ENCODE peak calls at places on chromosome 1, in eight cellular contexts. One of them, this sample, is unnamed.

GRCh38 chr1:31705080-31705866 is 1.5 kb upstream of the COL16A1 start:
- DNase-seq in pancreas: peak; percentile 38
- DNase-seq in left ventricle myocardium inferior: peak; percentile 54
- DNase-seq in mammary epithelial cell: peak; percentile 63
- DNase-seq in cardiac muscle cell: peak; percentile 51
- DNase-seq in neuronal stem cell: no peak
- DNase-seq in CD4-positive, alpha-beta memory T cell: peak; percentile 67
- DNase-seq in brain microvascular endothelial cell: peak; percentile 43
- DNase-seq in this sample: peak; percentile 88

GRCh38 chr1:224507771-224508523 is 73.3 kb upstream of the WDR26 start:
- DNase-seq in pancreas: no peak
- DNase-seq in left ventricle myocardium inferior: no peak
- DNase-seq in mammary epithelial cell: no peak
- DNase-seq in cardiac muscle cell: no peak
- DNase-seq in neuronal stem cell: no peak
- DNase-seq in CD4-positive, alpha-beta memory T cell: no peak
- DNase-seq in brain microvascular endothelial cell: no peak
- DNase-seq in this sample: no peak

GRCh38 chr1:229230136-229230892 is 40.6 kb upstream of the RAB4A start:
- DNase-seq in pancreas: no peak
- DNase-seq in left ventricle myocardium inferior: no peak
- DNase-seq in mammary epithelial cell: peak; percentile 31
- DNase-seq in cardiac muscle cell: no peak
- DNase-seq in neuronal stem cell: no peak
- DNase-seq in CD4-positive, alpha-beta memory T cell: no peak
- DNase-seq in brain microvascular endothelial cell: no peak
- DNase-seq in this sample: peak; percentile 61

GRCh38 chr1:190344454-190344853 is 133.2 kb downstream of the BRINP3 start:
- DNase-seq in pancreas: no peak
- DNase-seq in left ventricle myocardium inferior: no peak
- DNase-seq in mammary epithelial cell: no peak
- DNase-seq in cardiac muscle cell: no peak
- DNase-seq in neuronal stem cell: no peak
- DNase-seq in CD4-positive, alpha-beta memory T cell: no peak
- DNase-seq in brain microvascular endothelial cell: no peak
- DNase-seq in this sample: no peak

GRCh38 chr1:83990734-83991133 is 8.2 kb downstream of the TTLL7 start:
- DNase-seq in pancreas: no peak
- DNase-seq in left ventricle myocardium inferior: no peak
- DNase-seq in mammary epithelial cell: no peak
- DNase-seq in cardiac muscle cell: no peak
- DNase-seq in neuronal stem cell: no peak
- DNase-seq in CD4-positive, alpha-beta memory T cell: no peak
- DNase-seq in brain microvascular endothelial cell: no peak
- DNase-seq in this sample: no peak

GRCh38 chr1:150560986-150561829 is 12.0 kb downstream of the ADAMTSL4 start:
- DNase-seq in pancreas: peak; percentile 96
- DNase-seq in left ventricle myocardium inferior: peak; percentile 94
- DNase-seq in mammary epithelial cell: peak; percentile 98
- DNase-seq in cardiac muscle cell: peak; percentile 93
- DNase-seq in neuronal stem cell: peak; percentile 92
- DNase-seq in CD4-positive, alpha-beta memory T cell: peak; percentile 80
- DNase-seq in brain microvascular endothelial cell: peak; percentile 97
- DNase-seq in this sample: peak; percentile 95

GRCh38 chr1:211371406-211372105 is 44.9 kb downstream of the TRAF5 start:
- DNase-seq in pancreas: no peak
- DNase-seq in left ventricle myocardium inferior: no peak
- DNase-seq in mammary epithelial cell: peak; percentile 63
- DNase-seq in cardiac muscle cell: no peak
- DNase-seq in neuronal stem cell: no peak
- DNase-seq in CD4-positive, alpha-beta memory T cell: no peak
- DNase-seq in brain microvascular endothelial cell: no peak
- DNase-seq in this sample: no peak

GRCh38 chr1:154445040-154445472 is 39.9 kb downstream of the IL6R start:
- DNase-seq in pancreas: no peak
- DNase-seq in left ventricle myocardium inferior: no peak
- DNase-seq in mammary epithelial cell: peak; percentile 46
- DNase-seq in cardiac muscle cell: no peak
- DNase-seq in neuronal stem cell: no peak
- DNase-seq in CD4-positive, alpha-beta memory T cell: no peak
- DNase-seq in brain microvascular endothelial cell: peak; percentile 62
- DNase-seq in this sample: peak; percentile 51

GRCh38 chr1:73472810-73473209 is 725.2 kb downstream of the LRRIQ3 start:
- DNase-seq in pancreas: no peak
- DNase-seq in left ventricle myocardium inferior: no peak
- DNase-seq in mammary epithelial cell: no peak
- DNase-seq in cardiac muscle cell: no peak
- DNase-seq in neuronal stem cell: no peak
- DNase-seq in CD4-positive, alpha-beta memory T cell: no peak
- DNase-seq in brain microvascular endothelial cell: no peak
- DNase-seq in this sample: no peak

GRCh38 chr1:185816460-185816859 is 82.3 kb downstream of the HMCN1 start:
- DNase-seq in pancreas: no peak
- DNase-seq in left ventricle myocardium inferior: no peak
- DNase-seq in mammary epithelial cell: no peak
- DNase-seq in cardiac muscle cell: no peak
- DNase-seq in neuronal stem cell: no peak
- DNase-seq in CD4-positive, alpha-beta memory T cell: no peak
- DNase-seq in brain microvascular endothelial cell: no peak
- DNase-seq in this sample: no peak

GRCh38 chr1:108154323-108154722 is 45.8 kb downstream of the SLC25A24 start:
- DNase-seq in pancreas: no peak
- DNase-seq in left ventricle myocardium inferior: no peak
- DNase-seq in mammary epithelial cell: peak; percentile 33
- DNase-seq in cardiac muscle cell: no peak
- DNase-seq in neuronal stem cell: no peak
- DNase-seq in CD4-positive, alpha-beta memory T cell: no peak
- DNase-seq in brain microvascular endothelial cell: no peak
- DNase-seq in this sample: no peak

GRCh38 chr1:24109686-24110475 is 2.1 kb downstream of the MYOM3 start:
- DNase-seq in pancreas: no peak
- DNase-seq in left ventricle myocardium inferior: no peak
- DNase-seq in mammary epithelial cell: no peak
- DNase-seq in cardiac muscle cell: no peak
- DNase-seq in neuronal stem cell: no peak
- DNase-seq in CD4-positive, alpha-beta memory T cell: no peak
- DNase-seq in brain microvascular endothelial cell: no peak
- DNase-seq in this sample: no peak

GRCh38 chr1:23848673-23849616 is 19.1 kb downstream of the FUCA1 start:
- DNase-seq in pancreas: no peak
- DNase-seq in left ventricle myocardium inferior: no peak
- DNase-seq in mammary epithelial cell: no peak
- DNase-seq in cardiac muscle cell: no peak
- DNase-seq in neuronal stem cell: no peak
- DNase-seq in CD4-positive, alpha-beta memory T cell: no peak
- DNase-seq in brain microvascular endothelial cell: no peak
- DNase-seq in this sample: no peak

GRCh38 chr1:75345538-75346292 is 211.5 kb downstream of the LHX8 start:
- DNase-seq in pancreas: no peak
- DNase-seq in left ventricle myocardium inferior: no peak
- DNase-seq in mammary epithelial cell: peak; percentile 20
- DNase-seq in cardiac muscle cell: no peak
- DNase-seq in neuronal stem cell: no peak
- DNase-seq in CD4-positive, alpha-beta memory T cell: no peak
- DNase-seq in brain microvascular endothelial cell: peak; percentile 35
- DNase-seq in this sample: peak; percentile 4

DNA sequence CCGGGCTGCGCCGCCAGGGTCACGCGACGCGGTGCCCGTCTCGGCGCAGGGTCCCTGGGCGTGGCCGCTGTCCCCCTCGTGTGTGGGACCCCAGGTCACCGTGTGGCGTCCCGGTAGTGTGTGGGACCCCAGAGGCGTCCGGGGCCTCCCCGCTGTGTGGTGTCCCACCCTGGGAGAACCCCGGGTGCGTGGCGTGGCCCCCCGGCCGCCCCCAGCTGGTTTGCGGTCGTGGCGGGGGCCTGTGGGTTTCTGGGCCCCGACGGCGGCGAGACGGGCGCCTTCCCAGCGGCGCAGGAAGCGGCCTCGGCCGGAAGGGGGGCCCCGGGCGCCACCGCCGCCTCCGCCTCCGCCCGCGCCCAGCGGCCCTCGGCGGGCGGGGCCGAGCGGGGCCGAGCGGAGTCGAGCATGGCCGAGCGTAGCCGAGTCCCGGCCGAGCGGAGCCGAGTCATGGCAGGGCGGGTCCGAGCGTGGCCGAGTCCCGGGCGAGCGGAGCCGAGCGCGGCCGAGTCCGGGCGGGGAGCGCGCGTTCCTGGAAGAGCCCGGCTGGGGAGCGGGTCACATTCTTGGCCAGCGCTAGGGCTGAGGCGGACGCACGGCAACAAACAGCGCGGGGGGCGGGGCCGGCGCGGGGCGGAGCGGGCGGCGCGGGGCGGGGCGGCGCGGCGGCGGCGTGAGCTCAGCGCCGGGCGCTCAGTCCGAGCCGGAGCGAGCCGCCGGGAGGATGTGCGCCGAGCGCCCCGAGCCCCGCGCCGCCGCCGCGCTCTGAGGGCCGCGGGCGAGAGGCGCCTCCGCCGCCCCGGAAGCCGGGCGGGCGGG is 570 bp upstream of the SKI start:
- DNase-seq in pancreas: peak; percentile 99
- DNase-seq in left ventricle myocardium inferior: peak; percentile 96
- DNase-seq in mammary epithelial cell: peak; percentile 94
- DNase-seq in cardiac muscle cell: peak; percentile 98
- DNase-seq in neuronal stem cell: peak; percentile 98
- DNase-seq in CD4-positive, alpha-beta memory T cell: peak; percentile 90
- DNase-seq in brain microvascular endothelial cell: peak; percentile 88
- DNase-seq in this sample: peak; percentile 98
- H3K27ac ChIP-seq in pancreas: peak overlapping the region; percentile 95
- H3K27ac ChIP-seq in left ventricle myocardium inferior: peak overlapping the region; percentile 100
- H3K27ac ChIP-seq in mammary epithelial cell: peak overlapping the region; percentile 65
- H3K27ac ChIP-seq in cardiac muscle cell: peak overlapping the region; percentile 100
- H3K27ac ChIP-seq in neuronal stem cell: peak overlapping the region; percentile 92
- H3K27ac ChIP-seq in CD4-positive, alpha-beta memory T cell: peak overlapping the region; percentile 26
- H3K27ac ChIP-seq in brain microvascular endothelial cell: peak overlapping the region; percentile 87
- H3K27ac ChIP-seq in this sample: peak overlapping the region; percentile 95

DNA sequence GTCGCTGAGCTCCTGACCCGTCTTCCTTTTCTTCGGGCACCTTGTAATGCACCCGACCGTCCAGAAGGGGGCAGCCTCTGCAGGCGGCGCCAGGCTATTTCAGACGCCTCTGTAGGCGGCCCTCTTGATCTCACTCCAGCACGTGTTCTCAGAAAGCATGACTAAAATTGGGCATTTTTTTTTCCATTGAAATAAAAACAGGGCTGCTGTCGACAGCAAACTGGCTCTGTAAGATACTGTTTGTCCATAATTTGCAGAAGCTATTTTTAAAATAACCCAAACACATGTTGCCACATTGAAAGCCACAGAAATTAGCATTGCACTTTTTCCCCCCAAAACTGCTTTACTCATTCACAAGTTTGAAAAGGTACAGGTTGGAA is 78.0 kb downstream of the STUM start:
- DNase-seq in pancreas: peak; percentile 79
- DNase-seq in left ventricle myocardium inferior: peak; percentile 77
- DNase-seq in mammary epithelial cell: peak; percentile 40
- DNase-seq in cardiac muscle cell: peak; percentile 62
- DNase-seq in neuronal stem cell: peak; percentile 57
- DNase-seq in CD4-positive, alpha-beta memory T cell: peak; percentile 79
- DNase-seq in brain microvascular endothelial cell: peak; percentile 61
- DNase-seq in this sample: peak; percentile 79
- H3K4me3 ChIP-seq in pancreas: no peak overlapping the region
- H3K4me3 ChIP-seq in left ventricle myocardium inferior: peak overlapping the region; percentile 32
- H3K4me3 ChIP-seq in mammary epithelial cell: no peak overlapping the region
- H3K4me3 ChIP-seq in cardiac muscle cell: no peak overlapping the region
- H3K4me3 ChIP-seq in neuronal stem cell: no peak overlapping the region
- H3K4me3 ChIP-seq in CD4-positive, alpha-beta memory T cell: no peak overlapping the region
- H3K4me3 ChIP-seq in brain microvascular endothelial cell: no peak overlapping the region
- H3K4me3 ChIP-seq in this sample: no peak overlapping the region

GRCh38 chr1:236636017-236636416 is 31.7 kb upstream of the HEATR1 start:
- DNase-seq in pancreas: no peak
- DNase-seq in left ventricle myocardium inferior: no peak
- DNase-seq in mammary epithelial cell: no peak
- DNase-seq in cardiac muscle cell: no peak
- DNase-seq in neuronal stem cell: no peak
- DNase-seq in CD4-positive, alpha-beta memory T cell: no peak
- DNase-seq in brain microvascular endothelial cell: no peak
- DNase-seq in this sample: no peak
- H3K27ac ChIP-seq in pancreas: no peak overlapping the region
- H3K27ac ChIP-seq in left ventricle myocardium inferior: no peak overlapping the region
- H3K27ac ChIP-seq in mammary epithelial cell: no peak overlapping the region
- H3K27ac ChIP-seq in cardiac muscle cell: no peak overlapping the region
- H3K27ac ChIP-seq in neuronal stem cell: no peak overlapping the region
- H3K27ac ChIP-seq in CD4-positive, alpha-beta memory T cell: no peak overlapping the region
- H3K27ac ChIP-seq in brain microvascular endothelial cell: no peak overlapping the region
- H3K27ac ChIP-seq in this sample: no peak overlapping the region

DNA sequence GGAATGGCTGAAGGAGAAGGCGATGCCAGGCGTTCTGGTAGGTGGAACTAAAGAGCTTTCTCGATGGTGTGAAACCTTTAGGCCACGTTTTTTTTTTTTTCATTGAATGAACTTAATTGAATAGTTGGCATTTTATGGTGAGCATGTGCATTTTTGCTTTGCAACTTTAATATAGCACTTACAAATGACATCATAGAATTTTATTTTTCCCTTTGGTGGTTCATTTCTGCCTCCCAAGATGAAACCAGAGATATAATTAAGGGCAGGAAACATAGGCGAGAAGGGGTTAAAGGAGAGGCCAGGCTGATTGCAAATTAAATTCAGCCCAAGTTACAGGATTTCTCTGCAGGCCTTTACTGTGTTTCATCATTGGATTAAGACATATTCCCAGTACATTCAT is 85.5 kb upstream of the L1TD1 start:
- DNase-seq in pancreas: no peak
- DNase-seq in left ventricle myocardium inferior: no peak
- DNase-seq in mammary epithelial cell: no peak
- DNase-seq in cardiac muscle cell: no peak
- DNase-seq in neuronal stem cell: no peak
- DNase-seq in CD4-positive, alpha-beta memory T cell: no peak
- DNase-seq in brain microvascular endothelial cell: no peak
- DNase-seq in this sample: no peak
- H3K4me3 ChIP-seq in pancreas: no peak overlapping the region
- H3K4me3 ChIP-seq in left ventricle myocardium inferior: no peak overlapping the region
- H3K4me3 ChIP-seq in mammary epithelial cell: no peak overlapping the region
- H3K4me3 ChIP-seq in cardiac muscle cell: no peak overlapping the region
- H3K4me3 ChIP-seq in neuronal stem cell: no peak overlapping the region
- H3K4me3 ChIP-seq in CD4-positive, alpha-beta memory T cell: no peak overlapping the region
- H3K4me3 ChIP-seq in brain microvascular endothelial cell: no peak overlapping the region
- H3K4me3 ChIP-seq in this sample: no peak overlapping the region

GRCh38 chr1:8338526-8339202 is 20.8 kb downstream of the SLC45A1 start:
- DNase-seq in pancreas: no peak
- DNase-seq in left ventricle myocardium inferior: no peak
- DNase-seq in mammary epithelial cell: no peak
- DNase-seq in cardiac muscle cell: no peak
- DNase-seq in neuronal stem cell: no peak
- DNase-seq in CD4-positive, alpha-beta memory T cell: no peak
- DNase-seq in brain microvascular endothelial cell: no peak
- DNase-seq in this sample: no peak
- H3K27ac ChIP-seq in pancreas: no peak overlapping the region
- H3K27ac ChIP-seq in left ventricle myocardium inferior: no peak overlapping the region
- H3K27ac ChIP-seq in mammary epithelial cell: no peak overlapping the region
- H3K27ac ChIP-seq in cardiac muscle cell: no peak overlapping the region
- H3K27ac ChIP-seq in neuronal stem cell: no peak overlapping the region
- H3K27ac ChIP-seq in CD4-positive, alpha-beta memory T cell: no peak overlapping the region
- H3K27ac ChIP-seq in brain microvascular endothelial cell: no peak overlapping the region
- H3K27ac ChIP-seq in this sample: no peak overlapping the region

This sample was measured in A673.